ENCODE peak calls at places on chromosome 10, in four cellular contexts. F is cardiac fibroblast, O is AG09309, H is stomach. J is an unnamed sample.

GRCh38 chr10:5089869-5090268 is 4.3 kb upstream of the AKR1C3 start:
- DNase-seq in F (peak; percentile 41), O (no peak), H (no peak), J (peak; percentile 43)

GRCh38 chr10:20017961-20018360 is 201.7 kb downstream of the PLXDC2 start:
- DNase-seq in F (no peak), O (no peak), H (no peak), J (no peak)

GRCh38 chr10:87850742-87851205 is 12.6 kb downstream of the KLLN start:
- DNase-seq in F (peak; percentile 83), O (no peak), H (peak; percentile 68), J (peak; percentile 67)

GRCh38 chr10:127550861-127551260 is 1.8 kb downstream of the NPS start:
- DNase-seq in F (no peak), O (no peak), H (no peak), J (no peak)

GRCh38 chr10:96470108-96470743 is 43.5 kb downstream of the TLL2 start:
- DNase-seq in F (peak; percentile 36), O (peak; percentile 13), H (peak; percentile 31), J (peak; percentile 18)

GRCh38 chr10:80077869-80078447 is 507 bp upstream of the TMEM254 start:
- DNase-seq in F (no peak), O (no peak), H (no peak), J (no peak)

GRCh38 chr10:5530412-5530806 is 5.6 kb downstream of the CALML3 start:
- DNase-seq in F (no peak), O (no peak), H (peak; percentile 11), J (no peak)

GRCh38 chr10:51804861-51805260 is 105.5 kb upstream of the CSTF2T start:
- DNase-seq in F (peak; percentile 24), O (peak; percentile 8), H (no peak), J (no peak)

GRCh38 chr10:43401627-43402026 is 7.4 kb downstream of the HNRNPF start:
- DNase-seq in F (no peak), O (no peak), H (no peak), J (no peak)

GRCh38 chr10:1160561-1160961 is 104.4 kb downstream of the WDR37 start:
- DNase-seq in F (no peak), O (no peak), H (peak; percentile 24), J (no peak)

GRCh38 chr10:30759423-30759822 is 129.9 kb upstream of the LYZL2 start:
- DNase-seq in F (no peak), O (no peak), H (no peak), J (no peak)

GRCh38 chr10:110214380-110214826 is 7.0 kb downstream of the MXI1 start:
- DNase-seq in F (no peak), O (no peak), H (no peak), J (no peak)

GRCh38 chr10:16646474-16647059 is 124.9 kb upstream of the C1QL3 start:
- DNase-seq in F (peak; percentile 17), O (no peak), H (no peak), J (no peak)

GRCh38 chr10:76251773-76252617 is 820.6 kb downstream of the LRMDA start:
- DNase-seq in F (peak; percentile 84), O (peak; percentile 64), H (no peak), J (no peak)

GRCh38 chr10:82256275-82256674 is 381.3 kb downstream of the NRG3 start:
- DNase-seq in F (no peak), O (no peak), H (no peak), J (no peak)

GRCh38 chr10:127374074-127374680 is 174.9 kb upstream of the NPS start:
- DNase-seq in F (no peak), O (no peak), H (no peak), J (no peak)

GRCh38 chr10:124138883-124139348 is 45.5 kb upstream of the CHST15 start:
- DNase-seq in F (no peak), O (no peak), H (no peak), J (no peak)

GRCh38 chr10:124048371-124049290 is 44.8 kb downstream of the CHST15 start:
- DNase-seq in F (peak; percentile 51), O (no peak), H (no peak), J (peak; percentile 93)

GRCh38 chr10:15817407-15818046 is 42.8 kb downstream of the MINDY3 start:
- DNase-seq in F (peak; percentile 46), O (no peak), H (no peak), J (peak; percentile 42)

GRCh38 chr10:86064219-86064618 is 302.4 kb downstream of the GRID1 start:
- DNase-seq in F (no peak), O (no peak), H (peak; percentile 1), J (no peak)

DNA sequence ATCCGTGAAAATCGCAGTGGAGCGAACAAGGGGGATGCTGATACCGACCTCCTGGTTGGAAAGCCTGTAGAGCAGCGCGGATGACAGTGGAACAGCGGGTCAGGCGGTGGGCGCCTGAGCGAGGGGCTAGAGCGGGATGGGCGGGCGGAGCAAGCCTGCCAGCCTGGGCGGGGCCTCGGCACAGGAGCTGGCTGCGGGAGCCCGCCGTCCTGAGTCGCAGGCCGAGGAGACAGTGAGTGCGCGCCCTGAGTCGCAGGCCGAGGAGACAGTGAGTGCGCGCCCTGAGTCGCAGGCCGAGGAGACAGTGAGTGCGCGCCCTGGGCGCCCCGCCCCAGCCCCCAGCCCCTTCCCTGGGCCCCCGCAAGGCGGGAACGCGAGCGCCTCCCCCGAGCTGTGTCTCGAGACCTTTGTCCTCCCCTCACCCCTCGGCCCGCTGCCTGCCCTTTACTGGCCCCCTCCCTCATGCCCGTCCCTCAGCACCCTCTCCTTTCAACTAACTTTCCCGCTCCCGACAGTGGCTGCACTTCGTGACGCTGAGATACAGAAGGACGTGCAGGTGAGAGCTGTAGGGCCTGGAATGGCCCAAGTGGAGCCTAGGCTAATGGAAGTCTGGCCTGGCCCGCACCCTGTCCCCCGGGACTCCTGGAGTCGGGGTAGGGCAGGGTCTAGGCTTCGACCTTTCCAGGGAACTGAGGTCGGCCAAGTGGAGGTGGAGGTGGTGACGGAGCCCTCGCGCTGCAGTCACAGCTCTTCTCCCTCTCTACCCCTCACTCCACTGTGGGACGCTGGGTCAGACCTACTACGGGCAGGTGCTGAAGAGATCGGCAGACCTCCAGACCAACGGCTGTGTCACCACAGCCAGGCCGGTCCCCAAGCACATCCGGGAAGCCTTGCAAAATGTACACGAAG is at the start of gene AS3MT:
- DNase-seq in F (no peak), O (no peak), H (no peak), J (peak; percentile 38)
- H3K4me3 ChIP-seq in F (peak within 1 kb of the TSS; percentile 50), O (peak within 1 kb of the TSS; percentile 38), H (peak within 1 kb of the TSS; percentile 61), J (peak within 1 kb of the TSS; percentile 54)

GRCh38 chr10:50605280-50606270 is 18.2 kb downstream of the SGMS1 start:
- DNase-seq in F (peak; percentile 98), O (peak; percentile 93), H (peak; percentile 69), J (peak; percentile 75)

GRCh38 chr10:50604823-50605222 is 18.9 kb downstream of the SGMS1 start:
- DNase-seq in F (no peak), O (no peak), H (no peak), J (no peak)

GRCh38 chr10:50604049-50604640 is 19.6 kb downstream of the SGMS1 start:
- DNase-seq in F (peak; percentile 26), O (no peak), H (no peak), J (no peak)

GRCh38 chr10:50601974-50602373 is 21.8 kb downstream of the SGMS1 start:
- DNase-seq in F (no peak), O (no peak), H (no peak), J (no peak)

GRCh38 chr10:50603151-50603850 is 20.5 kb downstream of the SGMS1 start:
- DNase-seq in F (no peak), O (no peak), H (no peak), J (no peak)
- H3K4me3 ChIP-seq in F (no peak overlapping the region), O (no peak overlapping the region), H (no peak overlapping the region), J (no peak overlapping the region)

DNA sequence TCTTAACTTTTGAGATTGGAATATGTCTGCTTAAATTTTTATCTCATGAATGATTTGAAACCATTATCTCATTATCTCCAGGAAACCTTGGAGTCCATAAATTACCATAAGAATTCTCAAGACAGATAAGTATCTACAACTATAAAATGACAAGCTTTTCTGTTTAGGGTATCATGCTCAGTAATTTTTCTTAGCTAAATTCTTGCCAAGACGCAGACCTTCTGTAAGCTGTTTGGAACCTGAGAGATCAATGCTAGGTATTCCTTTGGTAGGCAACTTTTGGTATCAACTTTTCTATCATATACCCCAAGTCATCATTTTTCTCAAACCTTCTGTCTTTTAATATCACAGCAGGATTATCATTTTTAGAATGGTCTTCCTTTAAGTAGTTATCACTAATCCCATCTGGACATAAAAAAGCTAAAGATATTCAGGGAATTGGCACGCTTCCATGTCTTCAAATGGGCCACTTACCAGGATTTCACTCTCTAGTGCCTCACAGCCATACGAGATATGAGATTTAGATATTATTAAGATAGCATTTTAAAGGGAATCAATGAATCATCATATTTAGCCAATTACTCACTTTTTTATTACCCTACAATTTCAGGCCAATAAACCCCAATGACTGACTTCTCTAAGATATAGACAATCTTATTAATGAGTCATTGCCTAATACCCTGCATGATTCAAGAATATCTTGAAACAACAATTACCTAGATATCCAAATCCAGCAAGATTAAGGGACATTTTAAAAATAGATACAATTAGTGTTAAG is 544.1 kb downstream of the HTR7 start:
- DNase-seq in F (no peak), O (no peak), H (no peak), J (no peak)
- H3K4me3 ChIP-seq in F (no peak overlapping the region), O (no peak overlapping the region), H (no peak overlapping the region), J (no peak overlapping the region)

DNA sequence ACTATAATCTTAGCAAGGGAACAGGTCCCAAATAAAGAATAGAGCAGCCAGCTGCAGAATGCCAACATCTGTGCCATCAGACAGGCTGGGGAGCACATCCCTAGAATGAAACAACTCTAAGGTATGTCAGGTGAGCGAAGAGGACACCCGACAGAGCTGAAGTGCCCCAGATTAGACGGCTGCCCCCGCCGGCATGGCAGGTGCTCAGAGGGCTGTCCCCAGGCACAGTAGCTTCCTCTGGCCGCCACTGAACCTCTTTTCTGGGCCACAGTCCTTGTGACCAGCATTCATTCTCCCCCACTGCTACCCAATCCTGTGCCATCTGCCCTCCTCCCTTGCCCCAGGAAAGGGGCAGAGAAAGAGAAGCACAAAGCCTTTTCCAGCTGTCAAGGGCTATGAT is 41.7 kb downstream of the RGS10 start:
- DNase-seq in F (no peak), O (no peak), H (no peak), J (no peak)
- H3K4me3 ChIP-seq in F (no peak overlapping the region), O (no peak overlapping the region), H (no peak overlapping the region), J (no peak overlapping the region)